ENCODE peak calls at places on chromosome 22, in four cellular contexts. L, S, K and A are unnamed samples.

GRCh38 chr22:38942702-38943101 is 14.7 kb upstream of the APOBEC3A start:
- DNase-seq in S (no peak), K (peak), L (no peak), A (no peak)

GRCh38 chr22:27892811-27893210 is 26.2 kb downstream of the PITPNB start:
- DNase-seq in K (no peak), S (no peak), L (no peak), A (no peak)

GRCh38 chr22:29306830-29307657 is 594 bp downstream of the GAS2L1 start:
- DNase-seq in L (peak), K (peak), S (no peak), A (no peak)

GRCh38 chr22:43723816-43724215 is 88.3 kb downstream of the EFCAB6 start:
- DNase-seq in K (peak), L (peak), S (no peak), A (no peak)

GRCh38 chr22:35480143-35480542 is 60.5 kb upstream of the RASD2 start:
- DNase-seq in L (peak), S (no peak), K (peak), A (peak)

GRCh38 chr22:45671051-45671782 is 417 bp upstream of the ATXN10 start:
- DNase-seq in S (no peak), K (no peak), L (peak), A (no peak)

GRCh38 chr22:38569972-38570840 is at the start of gene DMC1:
- DNase-seq in S (no peak), L (peak), K (peak), A (peak)

GRCh38 chr22:45204241-45204640 is 36.5 kb downstream of the KIAA0930 start:
- DNase-seq in L (no peak), K (no peak), S (no peak), A (no peak)

GRCh38 chr22:37546436-37547248 is 13.6 kb upstream of the CDC42EP1 start:
- DNase-seq in K (peak), L (peak), S (no peak), A (no peak)

GRCh38 chr22:38843716-38844660 is at the start of gene NPTXR:
- DNase-seq in L (peak), K (peak), S (no peak), A (no peak)

GRCh38 chr22:33746501-33746928 is 173.8 kb downstream of the LARGE1 start:
- DNase-seq in S (no peak), K (no peak), L (no peak), A (no peak)

GRCh38 chr22:38871360-38872171 is 450 bp downstream of the CBX6 start:
- DNase-seq in L (peak), S (no peak), K (peak), A (no peak)

GRCh38 chr22:27331526-27332281 is 469.9 kb downstream of the MN1 start:
- DNase-seq in L (peak), K (peak), S (no peak), A (no peak)

GRCh38 chr22:39254122-39254521 is 9.3 kb upstream of the PDGFB start:
- DNase-seq in L (no peak), S (no peak), K (no peak), A (no peak)

GRCh38 chr22:43625242-43625641 is 186.9 kb downstream of the EFCAB6 start:
- DNase-seq in L (no peak), K (no peak), S (no peak), A (no peak)

GRCh38 chr22:37669586-37669985 is 5.8 kb upstream of the LGALS1 start:
- DNase-seq in S (no peak), L (peak), K (no peak), A (no peak)

GRCh38 chr22:30502153-30502552 is 3.3 kb downstream of the SEC14L4 start:
- DNase-seq in K (no peak), S (no peak), L (no peak), A (no peak)

GRCh38 chr22:44724416-44724815 is 22.4 kb downstream of the PRR5 start:
- DNase-seq in K (no peak), S (no peak), L (no peak), A (no peak)

GRCh38 chr22:38964306-38964705 is 6.9 kb downstream of the APOBEC3A start:
- DNase-seq in L (no peak), K (no peak), S (no peak), A (no peak)

GRCh38 chr22:22703715-22704114 is 59.3 kb downstream of the GGTLC2 start:
- DNase-seq in L (peak), S (no peak), K (peak), A (no peak)

GRCh38 chr22:23007823-23008222 is 62.5 kb upstream of the GNAZ start:
- DNase-seq in K (no peak), S (no peak), L (peak), A (no peak)

GRCh38 chr22:45096256-45096907 is 67.3 kb upstream of the NUP50 start:
- DNase-seq in S (no peak), L (peak), K (no peak), A (no peak)

DNA sequence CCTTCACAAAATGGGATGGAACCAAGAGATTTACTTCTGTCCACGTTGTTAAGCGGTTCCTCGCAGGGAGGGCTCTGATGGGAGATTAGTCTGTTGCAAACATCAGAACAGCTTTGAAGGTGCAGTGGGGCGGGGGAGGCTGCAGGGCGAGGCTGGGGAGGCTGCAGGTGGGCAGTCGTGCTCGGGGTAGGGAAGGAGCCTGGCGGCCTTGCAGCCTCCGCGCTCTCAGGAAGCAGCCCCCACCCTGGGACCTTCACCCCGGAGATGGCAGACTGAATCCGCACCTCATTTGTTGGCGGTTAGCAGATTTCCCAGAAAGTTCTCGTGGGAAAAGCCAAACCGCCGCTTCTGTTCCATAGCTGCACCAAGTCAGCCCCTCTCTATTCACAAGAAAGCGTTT is 237.3 kb downstream of the BRD1 start:
- DNase-seq in S (no peak), K (no peak), L (no peak), A (no peak)
- H3K4me3 ChIP-seq in S (no peak), K (no peak), L (no peak), A (no peak)

GRCh38 chr22:24506802-24507438 is 11.8 kb downstream of the UPB1 start:
- DNase-seq in K (no peak), S (no peak), L (peak), A (no peak)
- H3K4me3 ChIP-seq in K (no peak), S (no peak), L (no peak), A (no peak)

DNA sequence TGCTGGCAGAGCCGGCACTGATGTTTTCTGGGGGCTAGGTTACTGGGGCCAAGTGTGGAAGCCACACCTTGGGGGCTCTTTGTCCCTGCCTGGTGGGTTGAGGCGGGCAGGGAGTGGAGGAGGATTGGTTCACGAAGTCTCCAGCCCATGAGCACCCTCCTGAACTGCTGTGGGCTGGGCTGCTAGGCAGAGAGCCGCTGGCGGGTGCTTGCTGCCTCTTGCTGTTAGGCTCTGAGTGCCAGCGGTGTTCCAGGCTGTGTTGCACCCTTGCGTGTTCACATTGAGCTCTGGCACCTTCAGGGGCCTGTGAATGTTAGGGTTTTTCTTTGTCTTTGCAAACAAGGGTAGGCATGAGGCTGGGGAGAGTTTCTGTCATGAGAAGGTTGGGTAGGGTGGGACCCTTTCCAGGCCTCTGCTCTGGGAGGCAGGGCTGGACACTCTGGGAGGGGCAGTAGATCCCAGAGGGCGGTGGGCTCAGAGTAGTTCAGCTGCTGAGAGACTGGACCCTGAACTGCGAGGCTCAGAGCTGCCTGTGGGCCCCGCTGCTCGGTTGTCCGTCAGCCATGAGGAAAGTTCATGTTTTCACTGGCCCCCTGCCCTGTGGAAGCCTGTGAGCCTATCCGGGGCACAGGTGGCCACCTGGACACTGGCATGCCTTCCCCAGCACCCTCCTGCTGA is 24.0 kb upstream of the TMEM191C start:
- DNase-seq in K (peak), L (no peak), S (no peak), A (no peak)
- H3K4me3 ChIP-seq in K (no peak), L (no peak), S (no peak), A (no peak)

GRCh38 chr22:21445437-21446127 is 21.6 kb upstream of the TMEM191C start:
- DNase-seq in L (no peak), S (no peak), K (peak), A (no peak)

GRCh38 chr22:21443735-21444421 is 23.3 kb upstream of the TMEM191C start:
- DNase-seq in L (no peak), S (no peak), K (peak), A (no peak)

GRCh38 chr22:21446128-21446826 is 20.9 kb upstream of the TMEM191C start:
- DNase-seq in S (no peak), K (peak), L (no peak), A (no peak)

GRCh38 chr22:21446827-21447690 is 20.1 kb upstream of the TMEM191C start:
- DNase-seq in L (no peak), K (peak), S (no peak), A (no peak)

GRCh38 chr22:21444701-21445436 is 22.3 kb upstream of the TMEM191C start:
- DNase-seq in S (no peak), L (no peak), K (peak), A (no peak)
- H3K4me3 ChIP-seq in S (no peak), L (no peak), K (no peak), A (no peak)

GRCh38 chr22:25698461-25698860 is 43.5 kb upstream of the MYO18B start:
- DNase-seq in S (no peak), K (no peak), L (no peak), A (no peak)
- H3K4me3 ChIP-seq in S (no peak), K (no peak), L (no peak), A (no peak)

GRCh38 chr22:50577697-50577986 is 585 bp downstream of the CPT1B start:
- DNase-seq in L (no peak), S (no peak), K (no peak), A (no peak)
- H3K4me3 ChIP-seq in L (no peak), S (no peak), K (no peak), A (no peak)

DNA sequence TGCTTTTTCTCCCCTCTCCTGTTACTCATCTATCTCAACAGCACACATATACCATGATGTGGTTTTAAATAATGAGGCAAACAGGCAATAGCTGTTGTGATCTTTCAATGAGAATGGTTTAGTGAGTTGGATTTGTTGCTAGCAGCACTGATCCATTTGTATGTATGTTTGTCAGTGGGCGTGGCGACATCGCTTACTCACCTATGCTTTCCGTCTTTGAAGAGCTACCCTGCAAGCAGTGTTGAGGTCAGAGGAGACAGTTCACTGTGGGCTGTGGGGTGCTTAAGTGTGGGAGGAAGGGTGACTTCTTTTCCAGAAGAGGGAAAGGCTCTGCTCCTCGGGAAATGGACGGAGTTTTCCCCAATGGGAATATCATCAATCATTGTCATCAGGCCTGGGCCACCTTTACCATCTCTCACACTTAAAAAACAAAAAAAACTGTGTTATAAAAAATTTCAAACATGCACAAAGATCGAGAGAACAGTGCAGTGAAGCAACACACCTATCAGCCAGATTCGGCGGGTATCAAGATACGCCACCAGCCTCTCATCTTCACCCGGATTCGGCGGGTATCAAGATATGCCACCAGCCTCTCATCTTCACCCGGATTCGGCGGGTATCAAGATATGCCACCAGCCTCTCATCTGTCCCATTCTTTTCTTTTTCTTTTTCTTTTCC is 83.8 kb downstream of the TBC1D22A start:
- DNase-seq in K (no peak), S (no peak), L (no peak), A (no peak)
- H3K4me3 ChIP-seq in K (no peak), S (no peak), L (no peak), A (no peak)

GRCh38 chr22:41366323-41367014 is 15.3 kb upstream of the TEF start:
- DNase-seq in K (no peak), S (no peak), L (no peak), A (no peak)
- H3K4me3 ChIP-seq in K (peak), S (peak), L (peak), A (no peak)

DNA sequence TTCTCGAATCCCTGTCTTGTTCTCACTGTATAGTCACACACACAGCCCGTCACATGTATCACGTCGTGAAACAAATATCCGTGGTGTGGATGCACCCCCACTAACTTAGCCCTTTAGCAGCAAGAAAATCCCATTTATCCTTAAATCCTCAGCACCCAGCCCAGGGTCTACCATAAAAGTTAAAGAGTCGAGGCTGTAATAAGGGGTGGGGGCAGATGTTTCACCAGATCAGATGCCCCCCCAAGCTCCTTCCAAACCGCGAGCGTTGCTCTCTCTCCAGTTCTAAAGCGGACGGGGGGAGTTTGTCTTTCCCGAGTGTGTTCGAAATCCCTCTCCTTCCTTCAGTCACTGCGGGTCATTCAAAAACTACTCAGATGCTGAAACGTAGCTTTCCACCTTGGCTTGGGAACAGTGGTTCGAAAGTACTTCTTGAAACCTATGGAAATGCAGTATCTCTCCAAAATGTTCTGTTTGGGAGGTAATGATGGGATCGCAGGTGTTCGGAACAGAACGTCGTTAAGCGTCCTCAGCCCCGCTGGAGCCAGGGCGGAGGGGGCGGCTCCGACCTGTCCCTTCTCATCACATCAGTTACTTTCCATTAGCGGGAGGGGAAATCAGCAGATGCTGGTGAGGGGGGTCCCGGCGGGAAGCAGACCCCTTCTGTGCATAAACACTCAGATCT is 156.2 kb downstream of the BRD1 start:
- DNase-seq in K (peak), L (no peak), S (no peak), A (no peak)
- H3K4me3 ChIP-seq in K (peak), L (no peak), S (no peak), A (no peak)